ENCODE peak calls at places on chromosomes 2 and 18, in six cellular contexts. D is neural progenitor cell, R is hepatocyte, T is cardiac muscle cell, Z is H1, E is ovary. C is an unnamed sample. For H3K4me1, the result is how much of the 10 kb centered on the place peaks cover.

GRCh38 chr2:123080331-123080730 is 944.8 kb upstream of the CNTNAP5 start:
- DNase-seq in E (no peak), Z (no peak), R (no peak), D (no peak), T (no peak), C (no peak)

GRCh38 chr2:122129399-122129798 is 373.9 kb downstream of the TSN start:
- DNase-seq in D (no peak), E (no peak), Z (no peak), T (no peak), R (no peak), C (no peak)

GRCh38 chr2:48779019-48779418 is 23.5 kb upstream of the LHCGR start:
- DNase-seq in T (no peak), E (no peak), R (no peak), D (no peak), Z (no peak), C (no peak)

GRCh38 chr2:208037564-208038487 is 12.5 kb upstream of the PLEKHM3 start:
- DNase-seq in R (no peak), D (no peak), E (no peak), T (no peak), Z (no peak), C (no peak)

GRCh38 chr2:45466045-45466444 is 145.0 kb downstream of the SRBD1 start:
- DNase-seq in E (no peak), T (peak), R (no peak), Z (no peak), D (no peak), C (no peak)

GRCh38 chr2:24930768-24931167 is 10.7 kb upstream of the ADCY3 start:
- DNase-seq in E (no peak), D (no peak), Z (no peak), R (no peak), T (peak), C (no peak)

GRCh38 chr2:157627594-157628281 is 926 bp downstream of the ACVR1C start:
- DNase-seq in E (peak), D (peak), T (peak), R (no peak), Z (no peak), C (peak)

GRCh38 chr2:68499133-68499532 is 31.7 kb downstream of the APLF start:
- DNase-seq in D (no peak), T (no peak), E (no peak), R (no peak), Z (no peak), C (no peak)

GRCh38 chr2:128379021-128380005 is 60.6 kb upstream of the HS6ST1 start:
- DNase-seq in Z (no peak), T (no peak), R (peak), E (peak), D (peak), C (no peak)

GRCh38 chr2:73243884-73244570 is 9.9 kb downstream of the CCT7 start:
- DNase-seq in Z (no peak), R (no peak), E (no peak), D (no peak), T (peak), C (no peak)

GRCh38 chr2:58042486-58042970 is 4.1 kb upstream of the VRK2 start:
- DNase-seq in R (peak), Z (no peak), D (no peak), E (no peak), T (peak), C (peak)

GRCh38 chr18:63567276-63567675 is 19.9 kb upstream of the SERPINB13 start:
- DNase-seq in E (no peak), R (no peak), Z (no peak), T (no peak), D (no peak), C (no peak)

GRCh38 chr18:30234755-30235154 is 807.8 kb downstream of the DSC3 start:
- DNase-seq in T (peak), E (no peak), Z (no peak), D (no peak), R (no peak), C (no peak)

GRCh38 chr18:29034113-29034856 is 857.4 kb upstream of the CDH2 start:
- DNase-seq in D (no peak), R (no peak), Z (no peak), E (no peak), T (no peak), C (no peak)

GRCh38 chr2:156625360-156625995 is 189.3 kb downstream of the GPD2 start:
- DNase-seq in T (no peak), R (peak), Z (no peak), E (no peak), D (no peak), C (no peak)

GRCh38 chr18:1261054-1261453 is 356.4 kb downstream of the ADCYAP1 start:
- DNase-seq in D (no peak), Z (no peak), E (no peak), T (no peak), R (no peak), C (no peak)

GRCh38 chr2:66604911-66605310 is 170.0 kb downstream of the MEIS1 start:
- DNase-seq in Z (no peak), E (no peak), T (no peak), R (no peak), D (peak), C (no peak)

GRCh38 chr2:138395565-138396306 is 105.8 kb upstream of the SPOPL start:
- DNase-seq in T (no peak), D (no peak), R (no peak), Z (no peak), E (no peak), C (no peak)

GRCh38 chr2:75403991-75404428 is 156.7 kb downstream of the EVA1A start:
- DNase-seq in Z (no peak), D (peak), R (peak), T (peak), E (no peak), C (no peak)

GRCh38 chr18:63788447-63789096 is 13.4 kb downstream of the SERPINB7 start:
- DNase-seq in E (no peak), T (no peak), D (no peak), Z (no peak), R (no peak), C (no peak)

GRCh38 chr2:19835818-19836281 is 65.9 kb downstream of the TTC32 start:
- DNase-seq in E (no peak), Z (peak), D (no peak), R (no peak), T (no peak), C (no peak)

GRCh38 chr18:55790296-55790695 is 202.3 kb upstream of the TCF4 start:
- DNase-seq in Z (no peak), D (no peak), T (no peak), R (peak), E (no peak), C (no peak)

GRCh38 chr18:77811510-77811909 is 561.9 kb downstream of the GALR1 start:
- DNase-seq in T (no peak), R (no peak), Z (no peak), E (no peak), D (no peak), C (peak)

GRCh38 chr2:667332-668000 is 9.7 kb downstream of the TMEM18 start:
- DNase-seq in Z (no peak), R (peak), T (no peak), D (no peak), E (no peak), C (no peak)
- TF ChIP-seq CTCF in Z (no peak), R (peak), T (peak), D (peak), E (no peak), C (peak)

GRCh38 chr2:190666895-190667294 is 18.0 kb downstream of the NAB1 start:
- DNase-seq in R (no peak), T (no peak), Z (no peak), D (no peak), E (no peak), C (no peak)

GRCh38 chr2:190664240-190664639 is 15.4 kb downstream of the NAB1 start:
- DNase-seq in Z (no peak), D (no peak), E (no peak), R (no peak), T (no peak), C (no peak)

GRCh38 chr2:190662754-190663153 is 13.9 kb downstream of the NAB1 start:
- DNase-seq in D (no peak), R (no peak), E (no peak), Z (no peak), T (no peak), C (no peak)

GRCh38 chr2:190663839-190664238 is 15.0 kb downstream of the NAB1 start:
- DNase-seq in E (no peak), R (no peak), Z (no peak), D (no peak), T (no peak), C (no peak)

DNA sequence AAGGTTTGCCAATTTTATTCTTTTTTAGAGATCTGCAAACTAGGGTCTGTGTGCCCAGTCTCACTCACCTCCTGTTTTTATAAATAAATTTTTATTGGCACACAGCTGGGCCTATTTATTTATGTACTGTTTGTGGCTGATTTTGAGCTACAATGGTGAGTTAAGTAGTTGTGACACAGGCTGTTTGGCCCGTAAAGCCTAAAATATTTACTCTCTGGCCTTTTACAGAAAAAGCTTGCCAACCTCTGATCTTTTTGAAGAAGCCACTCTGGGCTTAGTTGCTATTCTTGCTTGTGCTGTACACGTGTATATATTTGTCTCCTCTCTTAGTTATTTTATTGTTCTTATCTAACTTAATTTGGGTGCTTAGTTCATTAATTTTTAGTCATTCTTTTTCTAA is 14.5 kb downstream of the NAB1 start:
- DNase-seq in T (no peak), E (no peak), R (no peak), Z (no peak), D (no peak), C (no peak)
- H3K4me1 ChIP-seq in T (under half), E (under half), R (under half), Z (under half), D (under half), C (under half)

DNA sequence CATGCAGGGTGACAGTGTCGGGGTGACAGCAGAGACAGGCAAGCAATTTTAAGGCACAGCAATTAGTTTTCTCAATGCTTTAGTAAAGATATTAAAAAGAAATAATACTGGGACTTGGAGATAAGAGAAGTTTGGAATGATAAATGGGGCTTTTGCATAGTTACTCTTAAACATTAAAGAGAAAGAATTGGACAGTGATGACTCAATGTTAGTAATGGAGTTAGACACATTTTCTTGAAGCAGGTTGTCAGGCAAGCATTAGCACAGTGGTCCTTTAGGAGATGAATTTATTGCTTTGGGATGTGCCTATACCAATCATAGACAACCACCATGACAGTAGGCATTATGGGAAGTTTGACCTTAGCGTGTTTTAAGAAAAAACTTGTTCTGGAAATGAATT is 228.3 kb upstream of the RAB12 start:
- DNase-seq in R (no peak), D (no peak), Z (no peak), T (no peak), E (no peak), C (no peak)
- TF ChIP-seq CTCF in R (no peak), D (no peak), Z (no peak), T (no peak), E (no peak), C (no peak)

GRCh38 chr2:218879881-218880748 is 537 bp upstream of the WNT10A start:
- DNase-seq in T (no peak), E (no peak), R (no peak), Z (peak), D (no peak), C (peak)

GRCh38 chr2:218880749-218881594 is at the start of gene WNT10A:
- DNase-seq in E (no peak), D (no peak), T (no peak), R (no peak), Z (no peak), C (no peak)

GRCh38 chr2:218882866-218883366 is 2.3 kb downstream of the WNT10A start:
- DNase-seq in Z (no peak), D (no peak), R (no peak), T (no peak), E (no peak), C (no peak)

GRCh38 chr2:218882463-218882821 is 1.8 kb downstream of the WNT10A start:
- DNase-seq in E (no peak), T (no peak), D (no peak), Z (no peak), R (no peak), C (no peak)

GRCh38 chr2:218881744-218882462 is 1.3 kb downstream of the WNT10A start:
- DNase-seq in T (no peak), D (no peak), Z (no peak), R (no peak), E (no peak), C (no peak)
- H3K4me1 ChIP-seq in T (under half), D (under half), Z (under half), R (under half), E (under half), C (under half)

DNA sequence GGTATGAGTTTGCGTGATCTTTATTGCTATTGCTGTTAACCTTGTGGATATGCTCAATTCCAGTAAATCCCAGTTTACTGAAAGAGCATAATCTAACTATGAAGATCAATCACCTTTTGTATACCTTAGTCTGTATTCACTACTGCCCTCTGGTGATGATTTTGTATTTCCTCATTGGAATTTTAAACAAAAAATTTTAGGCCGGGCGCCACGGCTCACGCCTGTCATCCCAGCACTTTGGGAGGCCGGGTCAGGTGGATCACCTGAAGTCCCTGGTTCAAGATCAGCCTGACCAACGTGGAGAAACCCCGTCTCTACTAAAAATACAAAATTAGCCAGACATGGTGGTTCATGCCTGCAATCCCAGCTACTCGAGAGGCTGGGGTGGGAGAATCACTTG is 5.1 kb downstream of the COMMD1 start:
- DNase-seq in E (no peak), Z (no peak), R (no peak), T (peak), D (peak), C (no peak)
- TF ChIP-seq CTCF in E (no peak), Z (no peak), R (peak), T (peak), D (peak), C (peak)

GRCh38 chr2:96524482-96525210 is 11.9 kb upstream of the ARID5A start:
- DNase-seq in D (no peak), R (no peak), E (no peak), T (no peak), Z (no peak), C (no peak)
- H3K4me1 ChIP-seq in D (under half), R (under half), E (under half), T (under half), Z (under half), C (under half)

C was measured in colonic mucosa.